ENCODE peak calls at places on chromosomes 16 and 17, in six cellular contexts. M is fibroblast of lung, J is DND-41, U is H9, T is neural progenitor cell, N is IMR-90. A is an unnamed sample.
A peak's percentile ranks its signal among the peaks of the same experiment; 100 is the strongest.

GRCh38 chr17:81652901-81653771 is 3.2 kb downstream of the PDE6G start:
- DNase-seq in M (no peak), J (peak; percentile 39), U (peak; percentile 88), T (no peak), N (no peak), A (no peak)

GRCh38 chr16:86298166-86299131 is 211.9 kb upstream of the FOXF1 start:
- DNase-seq in M (peak; percentile 51), J (no peak), U (no peak), T (peak; percentile 7), N (peak; percentile 88), A (no peak)

GRCh38 chr16:87392823-87393679 is 915 bp downstream of the MAP1LC3B start:
- DNase-seq in M (peak; percentile 59), J (peak; percentile 50), U (peak; percentile 50), T (peak; percentile 68), N (peak; percentile 47), A (peak; percentile 87)

GRCh38 chr17:82648761-82649474 is 674 bp upstream of the WDR45B start:
- DNase-seq in M (no peak), J (no peak), U (peak; percentile 77), T (peak; percentile 77), N (no peak), A (peak; percentile 93)

GRCh38 chr17:33200116-33200515 is 93.0 kb downstream of the ASIC2 start:
- DNase-seq in M (peak; percentile 54), J (no peak), U (no peak), T (no peak), N (peak; percentile 6), A (no peak)

GRCh38 chr17:73211745-73212144 is 18.9 kb downstream of the COG1 start:
- DNase-seq in M (no peak), J (no peak), U (no peak), T (no peak), N (no peak), A (no peak)

GRCh38 chr16:67967956-67968439 is 439 bp downstream of the SLC12A4 start:
- DNase-seq in M (peak; percentile 35), J (peak; percentile 38), U (no peak), T (peak; percentile 65), N (peak; percentile 25), A (peak; percentile 86)

GRCh38 chr17:58829172-58829637 is 73.6 kb downstream of the PPM1E start:
- DNase-seq in M (no peak), J (no peak), U (no peak), T (no peak), N (no peak), A (no peak)

GRCh38 chr16:56108724-56109123 is 82.6 kb upstream of the GNAO1 start:
- DNase-seq in M (no peak), J (no peak), U (no peak), T (no peak), N (no peak), A (no peak)

GRCh38 chr17:44110011-44110686 is 13.3 kb downstream of the HDAC5 start:
- DNase-seq in M (no peak), J (no peak), U (no peak), T (no peak), N (no peak), A (peak; percentile 72)

GRCh38 chr17:44106801-44107200 is 16.6 kb downstream of the HDAC5 start:
- DNase-seq in M (no peak), J (no peak), U (no peak), T (no peak), N (no peak), A (no peak)

GRCh38 chr17:44109312-44109630 is 14.2 kb downstream of the HDAC5 start:
- DNase-seq in M (no peak), J (no peak), U (no peak), T (no peak), N (no peak), A (no peak)

GRCh38 chr17:44110823-44111633 is 12.4 kb downstream of the HDAC5 start:
- DNase-seq in M (peak; percentile 84), J (peak; percentile 86), U (peak; percentile 96), T (peak; percentile 70), N (peak; percentile 86), A (peak; percentile 99)

DNA sequence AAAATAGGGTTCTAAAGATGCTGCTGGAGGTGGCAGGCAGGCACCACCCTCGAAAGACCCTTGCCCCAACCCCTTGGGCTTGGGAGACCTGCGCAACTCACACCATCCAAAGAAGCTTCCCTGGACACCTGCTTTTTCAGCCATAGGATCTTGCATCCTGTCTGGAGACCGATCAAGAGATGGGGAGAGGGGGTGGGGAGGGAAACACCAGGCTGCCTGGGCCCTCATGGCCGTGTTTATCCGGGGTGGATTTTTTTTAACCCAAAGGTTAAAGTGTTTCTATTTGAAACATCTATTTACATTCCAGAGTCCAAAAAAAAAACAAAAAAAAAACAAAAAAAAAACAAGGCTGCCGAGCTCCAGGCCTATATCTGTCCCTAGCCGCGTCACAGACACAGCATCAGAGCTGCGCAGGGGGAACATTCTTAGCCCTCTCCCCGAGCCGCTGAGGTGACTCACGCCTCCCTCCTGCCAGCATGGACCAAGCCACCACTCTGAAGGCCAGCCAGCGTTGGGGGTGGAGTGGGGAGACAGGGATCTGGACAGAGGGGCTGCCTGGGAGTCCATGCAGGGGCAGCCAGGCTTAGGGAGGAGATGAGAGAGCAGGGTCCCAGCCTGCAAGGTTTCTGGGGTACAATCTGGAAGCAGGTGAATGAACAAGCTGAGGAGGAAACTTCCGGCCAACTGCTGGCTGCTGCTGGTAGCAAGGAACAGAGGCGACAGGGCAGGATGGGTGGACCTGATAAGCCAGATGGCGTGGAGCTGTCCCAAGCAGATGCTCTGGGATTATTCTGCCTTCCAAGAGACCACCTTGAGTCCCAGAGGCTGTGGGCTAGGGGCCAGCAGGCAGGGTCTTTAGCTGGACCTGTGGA is 14.8 kb downstream of the HDAC5 start:
- DNase-seq in M (peak; percentile 97), J (no peak), U (no peak), T (no peak), N (peak; percentile 98), A (peak; percentile 95)
- H3K9ac ChIP-seq in M (peak overlapping the region; percentile 35), J (no peak overlapping the region), U (no peak overlapping the region), T (no peak overlapping the region), N (peak overlapping the region; percentile 15), A (no peak overlapping the region)

DNA sequence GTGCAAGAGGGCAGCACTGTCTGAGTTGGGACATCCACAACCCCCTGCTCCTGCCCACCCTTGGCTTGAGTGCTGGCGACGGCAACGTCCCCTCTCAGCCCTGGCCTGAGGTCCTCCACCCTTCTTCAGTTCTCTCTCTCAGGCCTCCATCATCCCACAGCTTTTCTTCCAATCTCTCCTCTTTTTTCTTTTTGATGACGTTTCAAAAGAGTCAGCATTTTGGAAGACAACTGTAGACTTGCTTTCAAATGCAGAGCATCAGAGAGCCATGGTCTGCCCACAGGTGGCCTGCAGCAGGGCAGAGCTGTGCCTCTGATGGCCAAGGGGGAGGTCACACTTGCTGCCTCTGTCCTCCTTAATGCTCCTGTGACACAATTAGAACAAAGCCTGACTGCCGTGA is 775.4 kb downstream of the KCNJ18 start:
- DNase-seq in M (no peak), J (no peak), U (no peak), T (no peak), N (no peak), A (no peak)
- H3K9me3 ChIP-seq in M (no peaks in the 10 kb centered on the region), J (peaks cover 4% of the 10 kb centered on the region), U (peaks cover 86% of the 10 kb centered on the region), T (peaks cover 22% of the 10 kb centered on the region), N (peaks cover 26% of the 10 kb centered on the region), A (no peaks in the 10 kb centered on the region)

GRCh38 chr16:66961065-66961744 is at the start of gene CES3:
- DNase-seq in M (peak; percentile 42), J (peak; percentile 86), U (peak; percentile 93), T (peak; percentile 91), N (peak; percentile 58), A (no peak)
- TF ChIP-seq CTCF in M (peak; percentile 58), J (peak; percentile 93), U (peak; percentile 99), T (peak; percentile 98), N (peak; percentile 71), A (peak; percentile 76)

GRCh38 chr17:45115015-45115625 is 17.2 kb downstream of the PLCD3 start:
- DNase-seq in M (no peak), J (no peak), U (no peak), T (no peak), N (no peak), A (no peak)

GRCh38 chr17:45114117-45114932 is 18.0 kb downstream of the PLCD3 start:
- DNase-seq in M (no peak), J (no peak), U (no peak), T (no peak), N (no peak), A (no peak)

GRCh38 chr17:45111838-45112237 is 20.5 kb downstream of the PLCD3 start:
- DNase-seq in M (no peak), J (no peak), U (no peak), T (no peak), N (no peak), A (no peak)

GRCh38 chr17:45112559-45113423 is 19.5 kb downstream of the PLCD3 start:
- DNase-seq in M (no peak), J (no peak), U (no peak), T (no peak), N (no peak), A (no peak)

GRCh38 chr17:45113424-45113754 is 18.9 kb downstream of the PLCD3 start:
- DNase-seq in M (no peak), J (no peak), U (no peak), T (no peak), N (no peak), A (no peak)
- H3K9ac ChIP-seq in M (no peak overlapping the region), J (no peak overlapping the region), U (no peak overlapping the region), T (no peak overlapping the region), N (no peak overlapping the region), A (no peak overlapping the region)

GRCh38 chr16:16928532-16929101 is 542.1 kb downstream of the XYLT1 start:
- DNase-seq in M (no peak), J (no peak), U (no peak), T (no peak), N (no peak), A (no peak)
- H3K9me3 ChIP-seq in M (no peaks in the 10 kb centered on the region), J (no peaks in the 10 kb centered on the region), U (no peaks in the 10 kb centered on the region), T (no peaks in the 10 kb centered on the region), N (peaks cover 3% of the 10 kb centered on the region), A (no peaks in the 10 kb centered on the region)

GRCh38 chr17:193841-194806 is 12.7 kb upstream of the DOC2B start:
- DNase-seq in M (no peak), J (no peak), U (no peak), T (no peak), N (no peak), A (no peak)
- TF ChIP-seq CTCF in M (no peak), J (no peak), U (no peak), T (no peak), N (no peak), A (no peak)

A was measured in kidney.